ENCODE peak calls at places on chromosomes 5 and 9, in six cellular contexts. One of them, this sample, is unnamed.

GRCh38 chr5:68533571-68534051 is 318.1 kb downstream of the PIK3R1 start:
- DNase-seq in stomach: no peak
- DNase-seq in A549: no peak
- DNase-seq in ovary: no peak
- DNase-seq in tibial nerve: no peak
- DNase-seq in transverse colon: peak; percentile 41
- DNase-seq in this sample: no peak

GRCh38 chr9:129362287-129363098 is 184.4 kb upstream of the IER5L start:
- DNase-seq in stomach: no peak
- DNase-seq in A549: no peak
- DNase-seq in ovary: no peak
- DNase-seq in tibial nerve: no peak
- DNase-seq in transverse colon: no peak
- DNase-seq in this sample: no peak

GRCh38 chr5:177332031-177332895 is 19.2 kb downstream of the LMAN2 start:
- DNase-seq in stomach: no peak
- DNase-seq in A549: no peak
- DNase-seq in ovary: no peak
- DNase-seq in tibial nerve: no peak
- DNase-seq in transverse colon: no peak
- DNase-seq in this sample: no peak

GRCh38 chr5:158976035-158976434 is 123.7 kb downstream of the EBF1 start:
- DNase-seq in stomach: no peak
- DNase-seq in A549: no peak
- DNase-seq in ovary: no peak
- DNase-seq in tibial nerve: no peak
- DNase-seq in transverse colon: no peak
- DNase-seq in this sample: no peak

GRCh38 chr9:133351908-133352634 is 4.1 kb downstream of the RPL7A start:
- DNase-seq in stomach: no peak
- DNase-seq in A549: peak; percentile 72
- DNase-seq in ovary: no peak
- DNase-seq in tibial nerve: no peak
- DNase-seq in transverse colon: no peak
- DNase-seq in this sample: no peak

GRCh38 chr9:26669641-26670040 is 223.0 kb downstream of the CAAP1 start:
- DNase-seq in stomach: no peak
- DNase-seq in A549: no peak
- DNase-seq in ovary: no peak
- DNase-seq in tibial nerve: no peak
- DNase-seq in transverse colon: no peak
- DNase-seq in this sample: no peak

GRCh38 chr9:33165263-33166151 is 1.6 kb downstream of the B4GALT1 start:
- DNase-seq in stomach: peak; percentile 61
- DNase-seq in A549: peak; percentile 73
- DNase-seq in ovary: peak; percentile 58
- DNase-seq in tibial nerve: no peak
- DNase-seq in transverse colon: peak; percentile 71
- DNase-seq in this sample: peak; percentile 78

GRCh38 chr5:88772831-88773230 is 110.2 kb downstream of the MEF2C start:
- DNase-seq in stomach: no peak
- DNase-seq in A549: no peak
- DNase-seq in ovary: no peak
- DNase-seq in tibial nerve: no peak
- DNase-seq in transverse colon: no peak
- DNase-seq in this sample: no peak

GRCh38 chr5:139795074-139796001 is at the start of gene PSD2:
- DNase-seq in stomach: peak; percentile 39
- DNase-seq in A549: no peak
- DNase-seq in ovary: peak; percentile 58
- DNase-seq in tibial nerve: no peak
- DNase-seq in transverse colon: no peak
- DNase-seq in this sample: no peak

GRCh38 chr9:87714819-87715218 is 11.1 kb upstream of the CTSL start:
- DNase-seq in stomach: peak; percentile 68
- DNase-seq in A549: peak; percentile 41
- DNase-seq in ovary: no peak
- DNase-seq in tibial nerve: no peak
- DNase-seq in transverse colon: peak; percentile 28
- DNase-seq in this sample: no peak

GRCh38 chr5:170357853-170358497 is 31.2 kb downstream of the KCNMB1 start:
- DNase-seq in stomach: peak; percentile 38
- DNase-seq in A549: no peak
- DNase-seq in ovary: peak; percentile 50
- DNase-seq in tibial nerve: peak; percentile 56
- DNase-seq in transverse colon: peak; percentile 45
- DNase-seq in this sample: no peak

GRCh38 chr9:89008346-89009048 is 17.2 kb downstream of the S1PR3 start:
- DNase-seq in stomach: no peak
- DNase-seq in A549: no peak
- DNase-seq in ovary: no peak
- DNase-seq in tibial nerve: no peak
- DNase-seq in transverse colon: no peak
- DNase-seq in this sample: no peak

GRCh38 chr9:130477564-130477963 is 32.8 kb downstream of the ASS1 start:
- DNase-seq in stomach: no peak
- DNase-seq in A549: no peak
- DNase-seq in ovary: no peak
- DNase-seq in tibial nerve: no peak
- DNase-seq in transverse colon: no peak
- DNase-seq in this sample: no peak

GRCh38 chr9:99013550-99013949 is 69.8 kb downstream of the COL15A1 start:
- DNase-seq in stomach: no peak
- DNase-seq in A549: no peak
- DNase-seq in ovary: no peak
- DNase-seq in tibial nerve: no peak
- DNase-seq in transverse colon: no peak
- DNase-seq in this sample: no peak

GRCh38 chr9:84139296-84140100 is 158.9 kb downstream of the RMI1 start:
- DNase-seq in stomach: peak; percentile 79
- DNase-seq in A549: no peak
- DNase-seq in ovary: peak; percentile 38
- DNase-seq in tibial nerve: no peak
- DNase-seq in transverse colon: peak; percentile 73
- DNase-seq in this sample: peak; percentile 30

GRCh38 chr5:92353107-92354030 is 970.3 kb upstream of the ARRDC3 start:
- DNase-seq in stomach: no peak
- DNase-seq in A549: no peak
- DNase-seq in ovary: no peak
- DNase-seq in tibial nerve: no peak
- DNase-seq in transverse colon: no peak
- DNase-seq in this sample: no peak

GRCh38 chr9:116144038-116144437 is 9.6 kb upstream of the PAPPA start:
- DNase-seq in stomach: no peak
- DNase-seq in A549: no peak
- DNase-seq in ovary: no peak
- DNase-seq in tibial nerve: no peak
- DNase-seq in transverse colon: no peak
- DNase-seq in this sample: no peak

GRCh38 chr9:136219276-136219675 is 14.3 kb upstream of the LHX3 start:
- DNase-seq in stomach: no peak
- DNase-seq in A549: no peak
- DNase-seq in ovary: no peak
- DNase-seq in tibial nerve: no peak
- DNase-seq in transverse colon: no peak
- DNase-seq in this sample: no peak

GRCh38 chr5:140700177-140701144 is at the start of gene ZMAT2:
- DNase-seq in stomach: peak; percentile 96
- DNase-seq in A549: peak; percentile 96
- DNase-seq in ovary: peak; percentile 91
- DNase-seq in tibial nerve: peak; percentile 88
- DNase-seq in transverse colon: peak; percentile 97
- DNase-seq in this sample: peak; percentile 96

GRCh38 chr9:17191095-17191494 is 56.3 kb downstream of the CNTLN start:
- DNase-seq in stomach: no peak
- DNase-seq in A549: no peak
- DNase-seq in ovary: no peak
- DNase-seq in tibial nerve: no peak
- DNase-seq in transverse colon: no peak
- DNase-seq in this sample: no peak

GRCh38 chr5:102483736-102484135 is 15.1 kb downstream of the SLCO6A1 start:
- DNase-seq in stomach: no peak
- DNase-seq in A549: no peak
- DNase-seq in ovary: no peak
- DNase-seq in tibial nerve: no peak
- DNase-seq in transverse colon: no peak
- DNase-seq in this sample: no peak

GRCh38 chr9:69253057-69253456 is 72.0 kb upstream of the ENTREP1 start:
- DNase-seq in stomach: no peak
- DNase-seq in A549: no peak
- DNase-seq in ovary: no peak
- DNase-seq in tibial nerve: no peak
- DNase-seq in transverse colon: no peak
- DNase-seq in this sample: no peak

GRCh38 chr9:104986096-104986495 is 58.1 kb upstream of the ABCA1 start:
- DNase-seq in stomach: no peak
- DNase-seq in A549: no peak
- DNase-seq in ovary: no peak
- DNase-seq in tibial nerve: no peak
- DNase-seq in transverse colon: no peak
- DNase-seq in this sample: no peak

GRCh38 chr9:29289365-29289764 is 1716.1 kb upstream of the C9orf72 start:
- DNase-seq in stomach: no peak
- DNase-seq in A549: no peak
- DNase-seq in ovary: no peak
- DNase-seq in tibial nerve: no peak
- DNase-seq in transverse colon: no peak
- DNase-seq in this sample: no peak

GRCh38 chr9:72598639-72599038 is 77.2 kb downstream of the TMC1 start:
- DNase-seq in stomach: no peak
- DNase-seq in A549: no peak
- DNase-seq in ovary: no peak
- DNase-seq in tibial nerve: no peak
- DNase-seq in transverse colon: no peak
- DNase-seq in this sample: no peak

GRCh38 chr5:34011521-34011920 is 3.7 kb upstream of the AMACR start:
- DNase-seq in stomach: no peak
- DNase-seq in A549: no peak
- DNase-seq in ovary: no peak
- DNase-seq in tibial nerve: no peak
- DNase-seq in transverse colon: no peak
- DNase-seq in this sample: no peak

GRCh38 chr5:67672633-67673032 is 476.0 kb upstream of the CD180 start:
- DNase-seq in stomach: no peak
- DNase-seq in A549: no peak
- DNase-seq in ovary: no peak
- DNase-seq in tibial nerve: no peak
- DNase-seq in transverse colon: no peak
- DNase-seq in this sample: no peak

GRCh38 chr5:18333841-18334240 is 699.6 kb downstream of the TAF11L14 start:
- DNase-seq in stomach: no peak
- DNase-seq in A549: no peak
- DNase-seq in ovary: no peak
- DNase-seq in tibial nerve: no peak
- DNase-seq in transverse colon: no peak
- DNase-seq in this sample: no peak

GRCh38 chr5:18325431-18325830 is 691.2 kb downstream of the TAF11L14 start:
- DNase-seq in stomach: no peak
- DNase-seq in A549: no peak
- DNase-seq in ovary: no peak
- DNase-seq in tibial nerve: no peak
- DNase-seq in transverse colon: no peak
- DNase-seq in this sample: no peak

GRCh38 chr5:18334949-18335348 is 700.7 kb downstream of the TAF11L14 start:
- DNase-seq in stomach: no peak
- DNase-seq in A549: no peak
- DNase-seq in ovary: no peak
- DNase-seq in tibial nerve: no peak
- DNase-seq in transverse colon: no peak
- DNase-seq in this sample: no peak

DNA sequence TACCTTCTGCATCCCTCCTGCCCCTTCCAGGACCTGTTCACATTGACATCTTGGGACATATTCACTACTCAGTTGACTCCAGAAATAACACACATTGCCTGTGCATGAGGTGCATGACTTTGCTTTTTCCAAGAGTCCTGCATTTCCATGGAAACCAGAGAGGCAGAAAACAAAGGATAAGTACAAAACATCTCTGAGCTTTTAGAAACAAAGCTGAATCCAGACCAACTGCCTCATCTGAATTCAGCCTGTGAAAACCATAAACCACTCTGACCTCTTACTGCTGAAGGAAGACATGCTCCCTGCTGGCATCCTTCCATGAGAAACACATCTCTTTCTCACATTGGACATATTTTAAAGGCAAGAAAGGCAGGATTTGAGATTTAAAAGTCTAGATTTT is 695.1 kb downstream of the TAF11L14 start:
- DNase-seq in stomach: no peak
- DNase-seq in A549: no peak
- DNase-seq in ovary: no peak
- DNase-seq in tibial nerve: no peak
- DNase-seq in transverse colon: no peak
- DNase-seq in this sample: no peak
- TF ChIP-seq EP300 in stomach: no peak
- TF ChIP-seq EP300 in A549: no peak
- TF ChIP-seq EP300 in ovary: no peak
- TF ChIP-seq EP300 in tibial nerve: no peak
- TF ChIP-seq EP300 in transverse colon: no peak
- TF ChIP-seq EP300 in this sample: no peak

GRCh38 chr9:91071185-91071990 is 269.8 kb downstream of the SYK start:
- DNase-seq in stomach: no peak
- DNase-seq in A549: no peak
- DNase-seq in ovary: no peak
- DNase-seq in tibial nerve: no peak
- DNase-seq in transverse colon: no peak
- DNase-seq in this sample: no peak
- TF ChIP-seq EP300 in stomach: no peak
- TF ChIP-seq EP300 in A549: no peak
- TF ChIP-seq EP300 in ovary: no peak
- TF ChIP-seq EP300 in tibial nerve: no peak
- TF ChIP-seq EP300 in transverse colon: no peak
- TF ChIP-seq EP300 in this sample: no peak

GRCh38 chr5:145495741-145496140 is 339.4 kb downstream of the PRELID2 start:
- DNase-seq in stomach: peak; percentile 53
- DNase-seq in A549: peak; percentile 19
- DNase-seq in ovary: no peak
- DNase-seq in tibial nerve: no peak
- DNase-seq in transverse colon: no peak
- DNase-seq in this sample: no peak
- TF ChIP-seq EP300 in stomach: no peak
- TF ChIP-seq EP300 in A549: no peak
- TF ChIP-seq EP300 in ovary: no peak
- TF ChIP-seq EP300 in tibial nerve: no peak
- TF ChIP-seq EP300 in transverse colon: no peak
- TF ChIP-seq EP300 in this sample: no peak

DNA sequence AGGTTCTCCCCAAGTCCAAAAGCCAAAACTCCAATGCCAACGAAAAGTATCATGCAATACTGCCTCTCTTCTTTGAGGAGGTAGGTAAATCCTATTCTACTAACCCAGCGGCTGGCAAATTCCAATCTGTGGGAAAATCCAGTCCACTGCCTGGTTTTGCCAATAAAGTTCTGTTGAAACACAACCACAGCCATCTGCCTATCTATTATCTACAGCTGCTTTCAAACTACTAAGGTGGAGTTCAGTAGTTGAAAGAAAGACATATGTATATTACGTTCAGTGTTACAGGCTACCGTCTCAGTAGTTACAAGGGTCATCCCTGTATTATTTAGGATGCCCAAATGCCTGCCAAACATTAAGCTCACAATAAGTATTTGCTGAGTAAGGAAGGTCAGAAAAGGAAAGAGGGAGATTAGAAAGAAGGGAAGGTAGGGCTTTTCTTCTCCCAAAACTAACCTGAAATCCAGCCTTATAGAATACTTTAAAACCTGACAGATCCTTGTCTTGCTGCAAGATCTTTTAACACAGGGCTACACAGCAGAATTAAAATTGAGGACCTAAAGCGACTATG is 16.2 kb downstream of the ARL15 start:
- DNase-seq in stomach: no peak
- DNase-seq in A549: no peak
- DNase-seq in ovary: no peak
- DNase-seq in tibial nerve: no peak
- DNase-seq in transverse colon: no peak
- DNase-seq in this sample: no peak
- TF ChIP-seq EP300 in stomach: no peak
- TF ChIP-seq EP300 in A549: no peak
- TF ChIP-seq EP300 in ovary: no peak
- TF ChIP-seq EP300 in tibial nerve: no peak
- TF ChIP-seq EP300 in transverse colon: no peak
- TF ChIP-seq EP300 in this sample: no peak